ENCODE peak calls at places on chromosomes 12 and 14, in five cellular contexts. Y, I, R, X and H are unnamed samples.
A peak's percentile ranks its signal among the peaks of the same experiment; 100 is the strongest.

GRCh38 chr12:4417471-4417870 is 28.1 kb downstream of the FGF6 start:
- DNase-seq in Y (no peak), I (no peak), R (no peak), X (no peak), H (no peak)

GRCh38 chr12:29113101-29113500 is 36.0 kb upstream of the FAR2 start:
- DNase-seq in Y (no peak), I (no peak), R (no peak), X (no peak), H (no peak)

GRCh38 chr12:58342736-58343135 is 401.4 kb downstream of the ATP23 start:
- DNase-seq in Y (no peak), I (no peak), R (no peak), X (no peak), H (no peak)

GRCh38 chr14:50599700-50600444 is 39.9 kb downstream of the ATL1 start:
- DNase-seq in Y (peak; percentile 29), I (no peak), R (no peak), X (no peak), H (peak; percentile 19)

GRCh38 chr12:29212682-29213397 is 63.8 kb downstream of the FAR2 start:
- DNase-seq in Y (no peak), I (no peak), R (no peak), X (no peak), H (no peak)

GRCh38 chr14:36513451-36514277 is 6.4 kb downstream of the NKX2-1 start:
- DNase-seq in Y (no peak), I (no peak), R (no peak), X (no peak), H (peak; percentile 82)

GRCh38 chr12:117836999-117837736 is 131.6 kb downstream of the KSR2 start:
- DNase-seq in Y (peak; percentile 67), I (peak; percentile 91), R (peak; percentile 59), X (peak; percentile 80), H (peak; percentile 70)

GRCh38 chr14:68239988-68240387 is 420.4 kb downstream of the RAD51B start:
- DNase-seq in Y (no peak), I (no peak), R (no peak), X (no peak), H (no peak)

GRCh38 chr12:14540801-14541462 is 26.8 kb downstream of the PLBD1 start:
- DNase-seq in Y (no peak), I (no peak), R (no peak), X (no peak), H (no peak)